ENCODE peak calls at places on chromosome 15, in eight cellular contexts. One of them, this sample, is unnamed.

GRCh38 chr15:38130739-38131498 is 121.7 kb upstream of the SPRED1 start:
- DNase-seq in A549: no peak
- DNase-seq in psoas muscle: peak
- DNase-seq in cardiac muscle cell: no peak
- DNase-seq in HepG2: no peak
- DNase-seq in fibroblast of lung: peak
- DNase-seq in kidney: peak
- DNase-seq in upper lobe of right lung: peak
- DNase-seq in this sample: no peak

GRCh38 chr15:66649235-66649984 is 52.6 kb upstream of the SMAD6 start:
- DNase-seq in A549: no peak
- DNase-seq in upper lobe of right lung: no peak
- DNase-seq in HepG2: no peak
- DNase-seq in cardiac muscle cell: no peak
- DNase-seq in fibroblast of lung: no peak
- DNase-seq in psoas muscle: no peak
- DNase-seq in kidney: no peak
- DNase-seq in this sample: no peak

GRCh38 chr15:52678468-52679231 is 538 bp downstream of the ATOSA start:
- DNase-seq in HepG2: peak
- DNase-seq in kidney: peak
- DNase-seq in A549: peak
- DNase-seq in psoas muscle: peak
- DNase-seq in upper lobe of right lung: peak
- DNase-seq in fibroblast of lung: peak
- DNase-seq in cardiac muscle cell: peak
- DNase-seq in this sample: no peak

GRCh38 chr15:70195808-70196304 is 98.1 kb upstream of the TLE3 start:
- DNase-seq in fibroblast of lung: peak
- DNase-seq in cardiac muscle cell: no peak
- DNase-seq in kidney: peak
- DNase-seq in upper lobe of right lung: peak
- DNase-seq in A549: peak
- DNase-seq in HepG2: peak
- DNase-seq in psoas muscle: peak
- DNase-seq in this sample: peak

GRCh38 chr15:28021281-28022039 is 77.7 kb downstream of the OCA2 start:
- DNase-seq in fibroblast of lung: peak
- DNase-seq in A549: peak
- DNase-seq in psoas muscle: no peak
- DNase-seq in cardiac muscle cell: peak
- DNase-seq in upper lobe of right lung: peak
- DNase-seq in HepG2: peak
- DNase-seq in kidney: peak
- DNase-seq in this sample: peak

GRCh38 chr15:73560501-73561117 is 72.6 kb downstream of the NPTN start:
- DNase-seq in HepG2: peak
- DNase-seq in psoas muscle: no peak
- DNase-seq in A549: peak
- DNase-seq in upper lobe of right lung: no peak
- DNase-seq in fibroblast of lung: peak
- DNase-seq in cardiac muscle cell: peak
- DNase-seq in kidney: no peak
- DNase-seq in this sample: no peak

GRCh38 chr15:38598749-38599148 is 34.1 kb upstream of the RASGRP1 start:
- DNase-seq in HepG2: no peak
- DNase-seq in A549: no peak
- DNase-seq in upper lobe of right lung: no peak
- DNase-seq in kidney: no peak
- DNase-seq in fibroblast of lung: no peak
- DNase-seq in cardiac muscle cell: no peak
- DNase-seq in psoas muscle: no peak
- DNase-seq in this sample: no peak

GRCh38 chr15:66092053-66092976 is 161.2 kb downstream of the MEGF11 start:
- DNase-seq in upper lobe of right lung: no peak
- DNase-seq in fibroblast of lung: no peak
- DNase-seq in cardiac muscle cell: no peak
- DNase-seq in kidney: no peak
- DNase-seq in A549: no peak
- DNase-seq in psoas muscle: no peak
- DNase-seq in HepG2: no peak
- DNase-seq in this sample: no peak

GRCh38 chr15:58889363-58889762 is 44.1 kb downstream of the SLTM start:
- DNase-seq in psoas muscle: no peak
- DNase-seq in kidney: no peak
- DNase-seq in cardiac muscle cell: no peak
- DNase-seq in fibroblast of lung: peak
- DNase-seq in A549: no peak
- DNase-seq in upper lobe of right lung: no peak
- DNase-seq in HepG2: no peak
- DNase-seq in this sample: no peak

GRCh38 chr15:47514251-47514652 is 203.1 kb upstream of the SEMA6D start:
- DNase-seq in cardiac muscle cell: no peak
- DNase-seq in fibroblast of lung: peak
- DNase-seq in A549: no peak
- DNase-seq in upper lobe of right lung: no peak
- DNase-seq in psoas muscle: no peak
- DNase-seq in HepG2: no peak
- DNase-seq in kidney: no peak
- DNase-seq in this sample: no peak

GRCh38 chr15:67189326-67190051 is 65.0 kb downstream of the AAGAB start:
- DNase-seq in cardiac muscle cell: no peak
- DNase-seq in kidney: no peak
- DNase-seq in A549: no peak
- DNase-seq in fibroblast of lung: no peak
- DNase-seq in psoas muscle: peak
- DNase-seq in HepG2: no peak
- DNase-seq in upper lobe of right lung: no peak
- DNase-seq in this sample: no peak

GRCh38 chr15:65245096-65245849 is 34.0 kb upstream of the CILP start:
- DNase-seq in cardiac muscle cell: peak
- DNase-seq in upper lobe of right lung: no peak
- DNase-seq in A549: no peak
- DNase-seq in fibroblast of lung: peak
- DNase-seq in kidney: peak
- DNase-seq in psoas muscle: peak
- DNase-seq in HepG2: peak
- DNase-seq in this sample: no peak

GRCh38 chr15:52280326-52281084 is 15.1 kb downstream of the MYO5C start:
- DNase-seq in HepG2: peak
- DNase-seq in upper lobe of right lung: no peak
- DNase-seq in fibroblast of lung: no peak
- DNase-seq in A549: no peak
- DNase-seq in psoas muscle: no peak
- DNase-seq in cardiac muscle cell: peak
- DNase-seq in kidney: no peak
- DNase-seq in this sample: no peak

GRCh38 chr15:68218847-68219798 is 10.4 kb downstream of the CLN6 start:
- DNase-seq in A549: no peak
- DNase-seq in HepG2: no peak
- DNase-seq in upper lobe of right lung: no peak
- DNase-seq in cardiac muscle cell: no peak
- DNase-seq in fibroblast of lung: no peak
- DNase-seq in kidney: peak
- DNase-seq in psoas muscle: no peak
- DNase-seq in this sample: no peak

GRCh38 chr15:57922780-57923179 is 142.7 kb downstream of the ALDH1A2 start:
- DNase-seq in kidney: peak
- DNase-seq in HepG2: no peak
- DNase-seq in cardiac muscle cell: peak
- DNase-seq in upper lobe of right lung: peak
- DNase-seq in A549: no peak
- DNase-seq in fibroblast of lung: no peak
- DNase-seq in psoas muscle: peak
- DNase-seq in this sample: no peak

GRCh38 chr15:66905954-66906353 is 159.4 kb upstream of the SMAD3 start:
- DNase-seq in cardiac muscle cell: no peak
- DNase-seq in kidney: no peak
- DNase-seq in HepG2: no peak
- DNase-seq in upper lobe of right lung: no peak
- DNase-seq in psoas muscle: no peak
- DNase-seq in fibroblast of lung: no peak
- DNase-seq in A549: no peak
- DNase-seq in this sample: no peak

GRCh38 chr15:100783760-100784492 is 95.7 kb upstream of the ALDH1A3 start:
- DNase-seq in cardiac muscle cell: no peak
- DNase-seq in A549: no peak
- DNase-seq in HepG2: no peak
- DNase-seq in fibroblast of lung: no peak
- DNase-seq in kidney: no peak
- DNase-seq in upper lobe of right lung: peak
- DNase-seq in psoas muscle: no peak
- DNase-seq in this sample: no peak

GRCh38 chr15:63749330-63749942 is 84.3 kb downstream of the HERC1 start:
- DNase-seq in fibroblast of lung: no peak
- DNase-seq in A549: no peak
- DNase-seq in kidney: no peak
- DNase-seq in psoas muscle: no peak
- DNase-seq in upper lobe of right lung: no peak
- DNase-seq in HepG2: no peak
- DNase-seq in cardiac muscle cell: no peak
- DNase-seq in this sample: no peak
- H3K27ac ChIP-seq in fibroblast of lung: no peak
- H3K27ac ChIP-seq in A549: no peak
- H3K27ac ChIP-seq in kidney: no peak
- H3K27ac ChIP-seq in psoas muscle: no peak
- H3K27ac ChIP-seq in upper lobe of right lung: no peak
- H3K27ac ChIP-seq in HepG2: no peak
- H3K27ac ChIP-seq in cardiac muscle cell: no peak
- H3K27ac ChIP-seq in this sample: no peak

GRCh38 chr15:89356634-89357298 is 22.1 kb upstream of the POLG start:
- DNase-seq in cardiac muscle cell: no peak
- DNase-seq in kidney: peak
- DNase-seq in A549: peak
- DNase-seq in fibroblast of lung: no peak
- DNase-seq in HepG2: no peak
- DNase-seq in psoas muscle: no peak
- DNase-seq in upper lobe of right lung: no peak
- DNase-seq in this sample: no peak
- TF ChIP-seq CTCF in cardiac muscle cell: peak
- TF ChIP-seq CTCF in kidney: peak
- TF ChIP-seq CTCF in A549: peak
- TF ChIP-seq CTCF in fibroblast of lung: peak
- TF ChIP-seq CTCF in HepG2: peak
- TF ChIP-seq CTCF in psoas muscle: peak
- TF ChIP-seq CTCF in upper lobe of right lung: peak
- TF ChIP-seq CTCF in this sample: peak

DNA sequence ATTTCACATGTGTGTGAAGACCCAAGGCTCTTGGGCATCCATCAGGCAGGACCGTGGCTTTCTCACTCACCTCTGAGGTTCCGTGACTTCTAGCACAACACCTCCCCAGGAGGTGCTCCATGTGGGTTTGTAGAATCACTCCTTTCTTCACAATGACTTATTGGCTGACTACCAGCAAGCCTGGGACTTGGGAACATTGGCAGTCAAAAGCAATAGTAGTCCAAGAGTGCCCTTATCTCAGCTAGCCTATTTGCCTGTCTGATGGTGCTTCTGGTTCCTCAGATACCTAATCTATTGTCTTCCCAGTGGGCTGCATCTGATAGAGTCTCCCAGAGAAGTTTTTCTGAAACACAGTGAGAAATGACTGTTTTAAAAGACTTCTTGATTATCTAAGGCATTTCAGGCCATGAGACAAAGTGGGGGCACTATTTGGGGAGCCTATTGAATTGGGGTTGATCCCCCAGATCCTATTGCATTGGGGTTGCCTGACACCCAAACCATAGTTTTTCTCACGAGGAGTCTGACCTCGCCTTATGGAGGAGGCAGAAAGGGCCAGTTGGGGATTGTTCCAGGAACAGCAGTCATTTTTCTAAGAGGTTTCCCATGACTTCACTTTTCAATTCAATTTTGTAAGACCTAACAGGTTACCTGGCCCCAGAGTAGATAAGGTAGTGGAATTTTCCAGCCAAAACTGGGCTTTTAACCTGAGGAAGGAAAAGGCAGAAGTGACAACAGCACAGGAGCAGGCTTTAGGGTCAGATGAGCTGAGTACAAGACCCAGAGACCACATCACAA is 88.0 kb downstream of the CYP19A1 start:
- DNase-seq in cardiac muscle cell: no peak
- DNase-seq in psoas muscle: no peak
- DNase-seq in kidney: no peak
- DNase-seq in HepG2: no peak
- DNase-seq in upper lobe of right lung: no peak
- DNase-seq in fibroblast of lung: no peak
- DNase-seq in A549: no peak
- DNase-seq in this sample: no peak
- H3K4me3 ChIP-seq in cardiac muscle cell: no peak
- H3K4me3 ChIP-seq in psoas muscle: no peak
- H3K4me3 ChIP-seq in kidney: no peak
- H3K4me3 ChIP-seq in HepG2: no peak
- H3K4me3 ChIP-seq in upper lobe of right lung: no peak
- H3K4me3 ChIP-seq in fibroblast of lung: no peak
- H3K4me3 ChIP-seq in A549: no peak
- H3K4me3 ChIP-seq in this sample: no peak

GRCh38 chr15:41950127-41950483 is 22.3 kb downstream of the EHD4 start:
- DNase-seq in fibroblast of lung: no peak
- DNase-seq in A549: no peak
- DNase-seq in cardiac muscle cell: no peak
- DNase-seq in kidney: no peak
- DNase-seq in upper lobe of right lung: no peak
- DNase-seq in HepG2: no peak
- DNase-seq in psoas muscle: no peak
- DNase-seq in this sample: no peak
- H3K27ac ChIP-seq in fibroblast of lung: peak
- H3K27ac ChIP-seq in A549: no peak
- H3K27ac ChIP-seq in cardiac muscle cell: peak
- H3K27ac ChIP-seq in kidney: no peak
- H3K27ac ChIP-seq in upper lobe of right lung: peak
- H3K27ac ChIP-seq in HepG2: no peak
- H3K27ac ChIP-seq in psoas muscle: peak
- H3K27ac ChIP-seq in this sample: no peak

GRCh38 chr15:97941572-97941971 is 18.9 kb upstream of the ARRDC4 start:
- DNase-seq in upper lobe of right lung: no peak
- DNase-seq in cardiac muscle cell: no peak
- DNase-seq in kidney: no peak
- DNase-seq in fibroblast of lung: no peak
- DNase-seq in A549: no peak
- DNase-seq in psoas muscle: no peak
- DNase-seq in HepG2: no peak
- DNase-seq in this sample: no peak

GRCh38 chr15:97947465-97948262 is 12.8 kb upstream of the ARRDC4 start:
- DNase-seq in A549: no peak
- DNase-seq in kidney: no peak
- DNase-seq in cardiac muscle cell: no peak
- DNase-seq in upper lobe of right lung: no peak
- DNase-seq in HepG2: no peak
- DNase-seq in fibroblast of lung: peak
- DNase-seq in psoas muscle: no peak
- DNase-seq in this sample: no peak

GRCh38 chr15:97940993-97941392 is 19.5 kb upstream of the ARRDC4 start:
- DNase-seq in kidney: no peak
- DNase-seq in HepG2: no peak
- DNase-seq in cardiac muscle cell: no peak
- DNase-seq in A549: no peak
- DNase-seq in psoas muscle: no peak
- DNase-seq in fibroblast of lung: no peak
- DNase-seq in upper lobe of right lung: no peak
- DNase-seq in this sample: no peak

DNA sequence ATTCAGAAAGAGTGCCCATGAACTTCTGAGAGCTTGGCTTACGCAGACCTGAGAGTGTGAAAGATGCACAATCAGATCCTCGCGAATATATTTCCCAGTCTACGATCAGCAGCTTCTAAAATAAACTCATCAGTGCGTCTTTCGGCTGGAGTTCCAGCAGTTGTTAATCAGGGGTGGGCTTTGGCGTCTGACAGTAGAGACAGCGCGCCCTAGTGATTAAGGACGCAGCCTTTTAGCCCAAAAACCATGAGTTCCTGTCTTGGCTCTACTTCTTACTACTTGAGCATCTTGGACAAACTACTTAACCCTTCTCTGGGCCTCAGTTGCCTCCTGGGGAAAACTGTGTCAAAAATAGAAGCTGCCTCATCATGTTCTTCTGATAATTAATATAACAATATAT is 15.8 kb upstream of the ARRDC4 start:
- DNase-seq in kidney: no peak
- DNase-seq in A549: no peak
- DNase-seq in upper lobe of right lung: no peak
- DNase-seq in cardiac muscle cell: no peak
- DNase-seq in HepG2: no peak
- DNase-seq in fibroblast of lung: no peak
- DNase-seq in psoas muscle: no peak
- DNase-seq in this sample: no peak
- TF ChIP-seq CTCF in kidney: no peak
- TF ChIP-seq CTCF in A549: no peak
- TF ChIP-seq CTCF in upper lobe of right lung: no peak
- TF ChIP-seq CTCF in cardiac muscle cell: no peak
- TF ChIP-seq CTCF in HepG2: no peak
- TF ChIP-seq CTCF in fibroblast of lung: no peak
- TF ChIP-seq CTCF in psoas muscle: no peak
- TF ChIP-seq CTCF in this sample: no peak

This sample was measured in dorsolateral prefrontal cortex.